ENCODE peak calls at places on chromosomes 6 and 20, in five cellular contexts. F is NAMALWA, J is left cardiac atrium, O is astrocyte of the spinal cord, T is prostate gland. W is an unnamed sample.

GRCh38 chr6:142827356-142827755 is 117.6 kb downstream of the HIVEP2 start:
- DNase-seq in O (no peak), T (no peak), F (no peak), J (peak; percentile 74), W (peak; percentile 98)

GRCh38 chr20:19890358-19891117 is 126.6 kb upstream of the NAA20 start:
- DNase-seq in O (no peak), F (no peak), T (no peak), J (no peak), W (no peak)

GRCh38 chr6:114339706-114340105 is 3.1 kb downstream of the HS3ST5 start:
- DNase-seq in F (no peak), O (peak; percentile 37), T (no peak), J (no peak), W (no peak)

GRCh38 chr6:148771212-148771601 is 24.4 kb downstream of the UST start:
- DNase-seq in J (no peak), F (no peak), O (no peak), T (peak; percentile 39), W (no peak)

GRCh38 chr6:153129873-153130514 is 1.1 kb downstream of the RGS17 start:
- DNase-seq in F (no peak), T (no peak), O (peak; percentile 23), J (no peak), W (peak; percentile 13)

GRCh38 chr6:113994934-113995342 is 24.0 kb upstream of the HDAC2 start:
- DNase-seq in J (no peak), O (peak; percentile 92), F (peak; percentile 76), T (peak; percentile 68), W (peak; percentile 91)

GRCh38 chr20:48616481-48616880 is 211.3 kb downstream of the PREX1 start:
- DNase-seq in O (no peak), F (no peak), J (no peak), T (no peak), W (no peak)

GRCh38 chr20:37336369-37337207 is 9.4 kb upstream of the SRC start:
- DNase-seq in O (no peak), J (peak; percentile 70), T (no peak), F (peak; percentile 25), W (no peak)

GRCh38 chr6:2127484-2127911 is 117.9 kb downstream of the GMDS start:
- DNase-seq in J (peak; percentile 90), O (no peak), F (no peak), T (peak; percentile 12), W (peak; percentile 99)

GRCh38 chr6:26311385-26312095 is 53.5 kb upstream of the BTN3A2 start:
- DNase-seq in F (peak; percentile 89), J (no peak), T (peak; percentile 56), O (peak; percentile 79), W (peak; percentile 81)

GRCh38 chr20:24590193-24590982 is 121.0 kb downstream of the SYNDIG1 start:
- DNase-seq in O (no peak), J (no peak), T (no peak), F (no peak), W (no peak)

GRCh38 chr6:34301408-34301807 is 52.6 kb upstream of the SMIM29 start:
- DNase-seq in F (no peak), J (peak; percentile 75), O (peak; percentile 79), T (no peak), W (peak; percentile 66)

GRCh38 chr6:27157461-27158315 is 89.8 kb upstream of the PRSS16 start:
- DNase-seq in O (peak; percentile 50), F (peak; percentile 80), T (peak; percentile 47), J (peak; percentile 70), W (peak; percentile 57)

GRCh38 chr20:33162753-33163152 is 5.2 kb upstream of the BPIFA2 start:
- DNase-seq in J (no peak), T (no peak), O (no peak), F (peak; percentile 43), W (no peak)

GRCh38 chr20:9359561-9360308 is 154.7 kb upstream of the LAMP5 start:
- DNase-seq in O (peak; percentile 79), T (peak; percentile 47), J (peak; percentile 33), F (peak; percentile 34), W (peak; percentile 82)

GRCh38 chr6:125358898-125359297 is 57.1 kb upstream of the HDDC2 start:
- DNase-seq in O (no peak), J (no peak), T (no peak), F (no peak), W (no peak)

GRCh38 chr6:155186052-155186658 is 77.7 kb upstream of the CLDN20 start:
- DNase-seq in J (no peak), F (no peak), O (no peak), T (no peak), W (peak; percentile 31)

GRCh38 chr6:78093861-78094360 is 441.1 kb downstream of the MEI4 start:
- DNase-seq in F (no peak), O (no peak), T (no peak), J (no peak), W (no peak)

GRCh38 chr6:16049178-16049577 is 79.7 kb upstream of the MYLIP start:
- DNase-seq in F (no peak), O (peak; percentile 53), T (no peak), J (no peak), W (no peak)

GRCh38 chr6:35919085-35919826 is 1.6 kb downstream of the SRPK1 start:
- DNase-seq in T (no peak), J (no peak), F (peak; percentile 49), O (no peak), W (peak; percentile 42)

GRCh38 chr20:25989196-25989595 is 292.5 kb upstream of the ZNF337 start:
- DNase-seq in F (no peak), T (no peak), O (no peak), J (no peak), W (no peak)

GRCh38 chr20:4509825-4510522 is 211.7 kb upstream of the PRND start:
- DNase-seq in O (peak; percentile 74), T (no peak), F (no peak), J (no peak), W (no peak)

GRCh38 chr6:3318226-3318625 is 59.5 kb downstream of the PSMG4 start:
- DNase-seq in J (no peak), O (no peak), T (no peak), F (no peak), W (no peak)

GRCh38 chr6:80280258-80281010 is 174.0 kb downstream of the BCKDHB start:
- DNase-seq in O (peak; percentile 40), T (no peak), F (no peak), J (no peak), W (no peak)

GRCh38 chr20:50762435-50763201 is 31.2 kb downstream of the PARD6B start:
- DNase-seq in O (peak; percentile 48), F (no peak), T (peak; percentile 91), J (peak; percentile 76), W (no peak)

GRCh38 chr6:79005024-79005423 is 73.0 kb downstream of the PHIP start:
- DNase-seq in J (no peak), O (no peak), T (no peak), F (no peak), W (peak; percentile 64)

GRCh38 chr20:2133318-2134183 is 31.9 kb downstream of the STK35 start:
- DNase-seq in J (no peak), O (peak; percentile 77), F (no peak), T (no peak), W (no peak)

GRCh38 chr6:129475477-129476247 is 234.3 kb downstream of the ARHGAP18 start:
- DNase-seq in J (no peak), F (no peak), T (no peak), O (no peak), W (no peak)

GRCh38 chr20:22579711-22580697 is 4.4 kb downstream of the FOXA2 start:
- DNase-seq in J (no peak), O (no peak), F (no peak), T (no peak), W (no peak)

GRCh38 chr20:13231031-13231752 is 10.1 kb downstream of the ISM1 start:
- DNase-seq in F (no peak), O (peak; percentile 76), T (no peak), J (no peak), W (no peak)

GRCh38 chr6:131776986-131777385 is 30.8 kb upstream of the ENPP1 start:
- DNase-seq in J (no peak), T (no peak), O (no peak), F (no peak), W (no peak)

GRCh38 chr20:61970357-61970756 is 95.3 kb downstream of the TAF4 start:
- DNase-seq in F (no peak), O (no peak), J (no peak), T (no peak), W (no peak)

W was measured in endothelial cell of umbilical vein.